ENCODE peak calls at places on chromosomes 3 and 15, in eight cellular contexts. One of them, this sample, is unnamed.
A peak's percentile ranks its signal among the peaks of the same experiment; 100 is the strongest.

GRCh38 chr15:50873935-50874353 is 34.5 kb upstream of the AP4E1 start:
- DNase-seq in suprapubic skin: no peak
- DNase-seq in Peyer's patch: no peak
- DNase-seq in adrenal gland: no peak
- DNase-seq in body of pancreas: no peak
- DNase-seq in lung: no peak
- DNase-seq in mucosa of descending colon: no peak
- DNase-seq in vagina: no peak
- DNase-seq in this sample: no peak

GRCh38 chr15:39188930-39189329 is 391.9 kb upstream of the THBS1 start:
- DNase-seq in lung: no peak
- DNase-seq in adrenal gland: no peak
- DNase-seq in suprapubic skin: no peak
- DNase-seq in body of pancreas: no peak
- DNase-seq in Peyer's patch: no peak
- DNase-seq in mucosa of descending colon: no peak
- DNase-seq in vagina: no peak
- DNase-seq in this sample: no peak

GRCh38 chr3:52220380-52221026 is 4.9 kb downstream of the TLR9 start:
- DNase-seq in vagina: no peak
- DNase-seq in body of pancreas: peak; percentile 88
- DNase-seq in adrenal gland: peak; percentile 94
- DNase-seq in lung: peak; percentile 87
- DNase-seq in suprapubic skin: peak; percentile 91
- DNase-seq in Peyer's patch: peak; percentile 86
- DNase-seq in mucosa of descending colon: peak; percentile 92
- DNase-seq in this sample: no peak

GRCh38 chr3:112793311-112794081 is 53.2 kb downstream of the CD200R1L start:
- DNase-seq in mucosa of descending colon: no peak
- DNase-seq in lung: no peak
- DNase-seq in suprapubic skin: no peak
- DNase-seq in adrenal gland: no peak
- DNase-seq in Peyer's patch: no peak
- DNase-seq in body of pancreas: no peak
- DNase-seq in vagina: no peak
- DNase-seq in this sample: no peak

GRCh38 chr3:159929894-159930235 is 58.8 kb upstream of the IL12A start:
- DNase-seq in Peyer's patch: no peak
- DNase-seq in body of pancreas: no peak
- DNase-seq in adrenal gland: no peak
- DNase-seq in suprapubic skin: no peak
- DNase-seq in lung: no peak
- DNase-seq in mucosa of descending colon: no peak
- DNase-seq in vagina: no peak
- DNase-seq in this sample: peak; percentile 88

GRCh38 chr15:74897300-74897701 is 7.5 kb downstream of the MPI start:
- DNase-seq in vagina: no peak
- DNase-seq in adrenal gland: no peak
- DNase-seq in lung: no peak
- DNase-seq in mucosa of descending colon: no peak
- DNase-seq in suprapubic skin: no peak
- DNase-seq in body of pancreas: no peak
- DNase-seq in Peyer's patch: no peak
- DNase-seq in this sample: no peak

GRCh38 chr3:175431396-175431795 is 572.3 kb downstream of the NAALADL2 start:
- DNase-seq in vagina: no peak
- DNase-seq in mucosa of descending colon: peak; percentile 45
- DNase-seq in body of pancreas: peak; percentile 10
- DNase-seq in adrenal gland: no peak
- DNase-seq in Peyer's patch: no peak
- DNase-seq in suprapubic skin: no peak
- DNase-seq in lung: no peak
- DNase-seq in this sample: no peak

GRCh38 chr3:196051336-196052076 is 30.4 kb downstream of the TFRC start:
- DNase-seq in vagina: no peak
- DNase-seq in mucosa of descending colon: no peak
- DNase-seq in adrenal gland: no peak
- DNase-seq in Peyer's patch: no peak
- DNase-seq in suprapubic skin: no peak
- DNase-seq in body of pancreas: no peak
- DNase-seq in lung: no peak
- DNase-seq in this sample: no peak

GRCh38 chr3:65946438-65946837 is 92.3 kb downstream of the MAGI1 start:
- DNase-seq in lung: peak; percentile 46
- DNase-seq in mucosa of descending colon: no peak
- DNase-seq in adrenal gland: no peak
- DNase-seq in body of pancreas: no peak
- DNase-seq in suprapubic skin: no peak
- DNase-seq in Peyer's patch: no peak
- DNase-seq in vagina: no peak
- DNase-seq in this sample: no peak

GRCh38 chr15:76180321-76180720 is 120.5 kb downstream of the TMEM266 start:
- DNase-seq in lung: no peak
- DNase-seq in Peyer's patch: no peak
- DNase-seq in vagina: no peak
- DNase-seq in body of pancreas: no peak
- DNase-seq in mucosa of descending colon: no peak
- DNase-seq in suprapubic skin: no peak
- DNase-seq in adrenal gland: no peak
- DNase-seq in this sample: no peak

GRCh38 chr3:33061782-33062181 is 35.2 kb downstream of the GLB1 start:
- DNase-seq in vagina: no peak
- DNase-seq in Peyer's patch: no peak
- DNase-seq in adrenal gland: no peak
- DNase-seq in suprapubic skin: no peak
- DNase-seq in mucosa of descending colon: no peak
- DNase-seq in lung: no peak
- DNase-seq in body of pancreas: no peak
- DNase-seq in this sample: no peak

GRCh38 chr3:171351676-171352075 is 108.5 kb downstream of the TNIK start:
- DNase-seq in suprapubic skin: no peak
- DNase-seq in lung: no peak
- DNase-seq in vagina: no peak
- DNase-seq in adrenal gland: no peak
- DNase-seq in body of pancreas: no peak
- DNase-seq in Peyer's patch: no peak
- DNase-seq in mucosa of descending colon: no peak
- DNase-seq in this sample: no peak

DNA sequence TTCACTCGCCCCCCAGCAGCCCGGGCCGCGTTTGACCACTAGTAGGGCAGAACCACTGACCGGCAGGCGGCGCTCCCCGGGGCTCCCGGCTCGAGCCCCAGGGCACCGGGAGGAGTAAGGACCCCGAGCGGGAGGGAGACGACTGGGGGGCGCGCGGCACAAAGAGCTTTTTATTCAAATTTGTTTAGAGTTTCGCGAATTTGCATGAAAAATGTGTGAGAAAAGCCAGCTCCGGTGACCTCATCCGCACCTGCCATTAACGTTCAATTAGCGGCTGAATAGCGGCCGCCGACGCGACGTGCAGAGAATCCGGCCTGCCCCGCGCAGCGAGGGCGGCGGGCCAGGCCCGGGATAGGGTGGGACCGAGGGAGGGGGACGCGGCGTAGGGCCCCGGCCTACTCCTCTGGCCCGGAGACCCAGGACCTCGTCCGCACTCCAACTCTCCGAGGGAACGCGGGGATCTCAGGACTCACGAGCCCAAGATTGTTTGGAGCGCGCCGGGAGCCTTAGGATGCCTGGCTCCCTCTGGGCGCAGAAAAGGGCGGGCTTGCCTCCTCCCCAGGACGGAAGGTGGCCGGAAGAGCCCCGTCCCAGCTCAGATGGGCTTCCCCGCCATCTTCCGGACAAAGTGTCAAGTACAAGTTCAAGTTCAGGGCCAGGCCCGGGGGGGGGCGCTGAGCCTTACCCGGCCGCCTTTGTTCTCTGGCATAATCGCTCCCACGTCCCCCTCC is 64.9 kb upstream of the POLG start:
- DNase-seq in adrenal gland: no peak
- DNase-seq in Peyer's patch: peak; percentile 59
- DNase-seq in vagina: no peak
- DNase-seq in suprapubic skin: no peak
- DNase-seq in mucosa of descending colon: peak; percentile 36
- DNase-seq in body of pancreas: peak; percentile 37
- DNase-seq in lung: no peak
- DNase-seq in this sample: no peak
- H3K36me3 ChIP-seq in adrenal gland: no peaks in the 10 kb centered on the region
- H3K36me3 ChIP-seq in Peyer's patch: no peaks in the 10 kb centered on the region
- H3K36me3 ChIP-seq in vagina: no peaks in the 10 kb centered on the region
- H3K36me3 ChIP-seq in suprapubic skin: no peaks in the 10 kb centered on the region
- H3K36me3 ChIP-seq in mucosa of descending colon: no peaks in the 10 kb centered on the region
- H3K36me3 ChIP-seq in body of pancreas: no peaks in the 10 kb centered on the region
- H3K36me3 ChIP-seq in lung: no peaks in the 10 kb centered on the region
- H3K36me3 ChIP-seq in this sample: no peaks in the 10 kb centered on the region

GRCh38 chr15:63583027-63583426 is 14.2 kb upstream of the FBXL22 start:
- DNase-seq in mucosa of descending colon: no peak
- DNase-seq in lung: no peak
- DNase-seq in vagina: no peak
- DNase-seq in Peyer's patch: no peak
- DNase-seq in body of pancreas: no peak
- DNase-seq in suprapubic skin: no peak
- DNase-seq in adrenal gland: no peak
- DNase-seq in this sample: no peak

GRCh38 chr15:63576441-63576840 is 20.7 kb upstream of the FBXL22 start:
- DNase-seq in vagina: no peak
- DNase-seq in lung: no peak
- DNase-seq in Peyer's patch: no peak
- DNase-seq in body of pancreas: no peak
- DNase-seq in suprapubic skin: no peak
- DNase-seq in mucosa of descending colon: no peak
- DNase-seq in adrenal gland: no peak
- DNase-seq in this sample: no peak

GRCh38 chr15:63587527-63587926 is 9.7 kb upstream of the FBXL22 start:
- DNase-seq in adrenal gland: no peak
- DNase-seq in Peyer's patch: no peak
- DNase-seq in vagina: no peak
- DNase-seq in mucosa of descending colon: no peak
- DNase-seq in body of pancreas: no peak
- DNase-seq in suprapubic skin: no peak
- DNase-seq in lung: no peak
- DNase-seq in this sample: no peak

GRCh38 chr15:63586790-63587189 is 10.4 kb upstream of the FBXL22 start:
- DNase-seq in lung: no peak
- DNase-seq in vagina: no peak
- DNase-seq in adrenal gland: no peak
- DNase-seq in body of pancreas: no peak
- DNase-seq in Peyer's patch: no peak
- DNase-seq in suprapubic skin: no peak
- DNase-seq in mucosa of descending colon: no peak
- DNase-seq in this sample: no peak

GRCh38 chr15:63582179-63582578 is 15.0 kb upstream of the FBXL22 start:
- DNase-seq in lung: no peak
- DNase-seq in body of pancreas: no peak
- DNase-seq in adrenal gland: no peak
- DNase-seq in vagina: no peak
- DNase-seq in suprapubic skin: no peak
- DNase-seq in mucosa of descending colon: no peak
- DNase-seq in Peyer's patch: no peak
- DNase-seq in this sample: no peak
- H3K36me3 ChIP-seq in lung: peaks cover 12% of the 10 kb centered on the region
- H3K36me3 ChIP-seq in body of pancreas: no peaks in the 10 kb centered on the region
- H3K36me3 ChIP-seq in adrenal gland: no peaks in the 10 kb centered on the region
- H3K36me3 ChIP-seq in vagina: no peaks in the 10 kb centered on the region
- H3K36me3 ChIP-seq in suprapubic skin: peaks cover 65% of the 10 kb centered on the region
- H3K36me3 ChIP-seq in mucosa of descending colon: no peaks in the 10 kb centered on the region
- H3K36me3 ChIP-seq in Peyer's patch: no peaks in the 10 kb centered on the region
- H3K36me3 ChIP-seq in this sample: peaks cover 46% of the 10 kb centered on the region

GRCh38 chr3:45965281-45966052 is 22.2 kb downstream of the CXCR6 start:
- DNase-seq in vagina: no peak
- DNase-seq in Peyer's patch: peak; percentile 29
- DNase-seq in mucosa of descending colon: no peak
- DNase-seq in suprapubic skin: no peak
- DNase-seq in lung: no peak
- DNase-seq in body of pancreas: no peak
- DNase-seq in adrenal gland: no peak
- DNase-seq in this sample: no peak

GRCh38 chr3:45967724-45968123 is 24.5 kb downstream of the CXCR6 start:
- DNase-seq in body of pancreas: no peak
- DNase-seq in adrenal gland: no peak
- DNase-seq in mucosa of descending colon: no peak
- DNase-seq in lung: no peak
- DNase-seq in vagina: no peak
- DNase-seq in Peyer's patch: no peak
- DNase-seq in suprapubic skin: no peak
- DNase-seq in this sample: no peak

GRCh38 chr3:45966969-45967640 is 23.8 kb downstream of the CXCR6 start:
- DNase-seq in body of pancreas: no peak
- DNase-seq in suprapubic skin: no peak
- DNase-seq in adrenal gland: no peak
- DNase-seq in vagina: no peak
- DNase-seq in lung: no peak
- DNase-seq in Peyer's patch: no peak
- DNase-seq in mucosa of descending colon: no peak
- DNase-seq in this sample: no peak

GRCh38 chr3:45968149-45968548 is 24.9 kb downstream of the CXCR6 start:
- DNase-seq in vagina: no peak
- DNase-seq in adrenal gland: no peak
- DNase-seq in body of pancreas: no peak
- DNase-seq in mucosa of descending colon: no peak
- DNase-seq in Peyer's patch: no peak
- DNase-seq in suprapubic skin: no peak
- DNase-seq in lung: no peak
- DNase-seq in this sample: no peak

DNA sequence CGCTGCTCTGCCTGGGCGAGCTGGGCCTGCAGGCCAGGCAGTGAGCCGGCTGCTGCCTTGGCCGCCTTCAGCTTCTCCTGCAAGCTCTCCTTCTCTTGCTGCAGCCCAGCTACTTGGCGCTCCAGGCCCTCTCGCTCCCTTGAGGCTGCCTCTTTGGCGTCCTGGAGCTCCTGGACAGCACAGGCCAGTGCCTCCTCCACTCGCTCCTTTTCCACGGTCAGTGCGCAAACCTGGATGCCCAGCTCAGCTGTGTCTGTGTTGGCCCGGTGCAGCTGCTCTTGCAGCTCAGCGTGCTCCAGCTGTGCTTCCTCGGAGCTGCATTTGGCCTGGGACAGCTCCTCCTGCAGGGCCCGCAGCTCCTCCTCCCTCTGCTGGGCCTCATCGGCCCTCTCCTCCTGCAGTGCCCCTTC is 23.1 kb downstream of the CXCR6 start:
- DNase-seq in body of pancreas: no peak
- DNase-seq in adrenal gland: no peak
- DNase-seq in vagina: no peak
- DNase-seq in mucosa of descending colon: no peak
- DNase-seq in suprapubic skin: no peak
- DNase-seq in lung: no peak
- DNase-seq in Peyer's patch: no peak
- DNase-seq in this sample: no peak
- H3K36me3 ChIP-seq in body of pancreas: peaks cover 51% of the 10 kb centered on the region
- H3K36me3 ChIP-seq in adrenal gland: peaks cover 86% of the 10 kb centered on the region
- H3K36me3 ChIP-seq in vagina: no peaks in the 10 kb centered on the region
- H3K36me3 ChIP-seq in mucosa of descending colon: peaks cover 16% of the 10 kb centered on the region
- H3K36me3 ChIP-seq in suprapubic skin: peaks cover 88% of the 10 kb centered on the region
- H3K36me3 ChIP-seq in lung: peaks cover 61% of the 10 kb centered on the region
- H3K36me3 ChIP-seq in Peyer's patch: no peaks in the 10 kb centered on the region
- H3K36me3 ChIP-seq in this sample: peaks cover 87% of the 10 kb centered on the region

DNA sequence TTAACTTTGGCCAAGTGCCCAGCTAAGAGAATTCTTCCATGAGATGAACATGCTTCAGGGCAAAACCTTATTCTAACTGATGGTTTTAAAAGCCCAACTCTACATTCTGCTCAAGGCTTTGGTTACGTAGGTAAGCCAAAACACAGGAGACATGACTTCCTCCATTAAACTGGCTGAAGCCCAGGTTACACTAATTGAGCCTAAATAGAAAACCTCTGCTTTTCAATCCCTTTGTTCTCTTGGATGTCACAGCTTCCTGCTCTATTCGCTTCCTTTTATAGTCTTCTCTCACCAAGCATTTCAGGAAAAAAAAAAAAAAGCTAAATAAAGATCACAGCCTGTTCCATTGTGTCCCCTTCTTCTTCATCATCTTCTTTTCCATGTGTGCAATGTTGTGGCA is 420.4 kb downstream of the TIGIT start:
- DNase-seq in suprapubic skin: no peak
- DNase-seq in mucosa of descending colon: no peak
- DNase-seq in vagina: no peak
- DNase-seq in lung: no peak
- DNase-seq in body of pancreas: no peak
- DNase-seq in adrenal gland: no peak
- DNase-seq in Peyer's patch: no peak
- DNase-seq in this sample: no peak
- H3K36me3 ChIP-seq in suprapubic skin: no peaks in the 10 kb centered on the region
- H3K36me3 ChIP-seq in mucosa of descending colon: no peaks in the 10 kb centered on the region
- H3K36me3 ChIP-seq in vagina: no peaks in the 10 kb centered on the region
- H3K36me3 ChIP-seq in lung: no peaks in the 10 kb centered on the region
- H3K36me3 ChIP-seq in body of pancreas: no peaks in the 10 kb centered on the region
- H3K36me3 ChIP-seq in adrenal gland: no peaks in the 10 kb centered on the region
- H3K36me3 ChIP-seq in Peyer's patch: no peaks in the 10 kb centered on the region
- H3K36me3 ChIP-seq in this sample: no peaks in the 10 kb centered on the region

This sample was measured in esophagus muscularis mucosa.